ENCODE peak calls at places on chromosomes 3 and 15, in five cellular contexts. C is IMR-90, W is fibroblast of lung, E is cardiac fibroblast, J is adrenal gland. I is an unnamed sample.

GRCh38 chr15:81419304-81419943 is 45.4 kb upstream of the TMC3 start:
- DNase-seq in C (peak), W (peak), E (peak), J (no peak), I (peak)

GRCh38 chr3:70861234-70861633 is 548.8 kb upstream of the MDFIC2 start:
- DNase-seq in C (peak), W (no peak), E (peak), J (no peak), I (peak)

GRCh38 chr3:23573827-23574226 is 231.9 kb upstream of the UBE2E1 start:
- DNase-seq in C (no peak), W (no peak), E (no peak), J (no peak), I (no peak)

GRCh38 chr3:169591983-169592644 is 71.4 kb downstream of the MECOM start:
- DNase-seq in C (peak), W (peak), E (peak), J (no peak), I (peak)

GRCh38 chr15:37107754-37108724 is 7.7 kb upstream of the MEIS2 start:
- DNase-seq in C (no peak), W (no peak), E (no peak), J (no peak), I (no peak)

GRCh38 chr3:169666501-169667379 is 3.2 kb upstream of the MECOM start:
- DNase-seq in C (no peak), W (peak), E (no peak), J (no peak), I (no peak)

GRCh38 chr15:59570364-59570763 is 41.2 kb upstream of the GCNT3 start:
- DNase-seq in C (no peak), W (no peak), E (no peak), J (no peak), I (no peak)

GRCh38 chr3:169992156-169992555 is 25.5 kb downstream of the SEC62 start:
- DNase-seq in C (no peak), W (no peak), E (no peak), J (no peak), I (no peak)

GRCh38 chr15:99993262-99993661 is 260.0 kb upstream of the LYSMD4 start:
- DNase-seq in C (no peak), W (no peak), E (no peak), J (no peak), I (no peak)

GRCh38 chr3:125381743-125382142 is 6.6 kb upstream of the ZNF148 start:
- DNase-seq in C (peak), W (peak), E (peak), J (no peak), I (no peak)

GRCh38 chr3:41088882-41089281 is 110.4 kb upstream of the CTNNB1 start:
- DNase-seq in C (no peak), W (no peak), E (no peak), J (no peak), I (no peak)

GRCh38 chr15:29348308-29348914 is 78.8 kb upstream of the NSMCE3 start:
- DNase-seq in C (no peak), W (no peak), E (peak), J (peak), I (peak)

GRCh38 chr3:139764936-139765335 is 87.2 kb upstream of the NMNAT3 start:
- DNase-seq in C (peak), W (peak), E (peak), J (no peak), I (peak)

GRCh38 chr3:167396075-167396474 is 16.0 kb upstream of the ZBBX start:
- DNase-seq in C (no peak), W (no peak), E (no peak), J (no peak), I (no peak)

DNA sequence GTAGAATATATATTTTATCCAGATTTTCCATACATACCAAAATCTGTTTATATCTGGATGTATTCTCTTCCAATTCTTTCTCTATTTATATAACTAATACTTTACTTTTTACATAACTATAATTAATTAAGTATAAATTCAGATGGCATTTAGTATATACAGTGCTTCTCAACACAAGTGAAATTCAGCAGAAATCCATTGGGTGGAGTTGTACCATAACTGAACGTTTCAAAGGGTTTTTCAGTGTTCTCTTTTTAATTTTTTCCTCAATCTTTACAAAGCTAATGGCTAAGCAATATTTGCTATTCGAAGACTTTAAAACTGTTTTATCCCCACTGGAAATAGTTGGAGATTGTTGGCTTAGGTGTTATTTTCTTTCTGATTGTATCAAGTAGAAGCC is 13.9 kb upstream of the ZBBX start:
- DNase-seq in C (no peak), W (no peak), E (no peak), J (no peak), I (no peak)
- TF ChIP-seq CTCF in C (no peak), W (no peak), E (no peak), J (no peak), I (no peak)

GRCh38 chr3:46083956-46084355 is 56.7 kb upstream of the XCR1 start:
- DNase-seq in C (no peak), W (no peak), E (no peak), J (no peak), I (no peak)
- H3K4me3 ChIP-seq in C (no peak), W (no peak), E (no peak), J (no peak), I (no peak)

GRCh38 chr15:101183226-101183925 is 68.5 kb downstream of the CHSY1 start:
- DNase-seq in C (peak), W (peak), E (peak), J (no peak), I (peak)

GRCh38 chr15:101182215-101182614 is 69.6 kb downstream of the CHSY1 start:
- DNase-seq in C (no peak), W (no peak), E (no peak), J (no peak), I (no peak)

GRCh38 chr15:101180620-101181307 is 71.1 kb downstream of the CHSY1 start:
- DNase-seq in C (no peak), W (no peak), E (no peak), J (no peak), I (no peak)

GRCh38 chr15:101179341-101180153 is 72.3 kb downstream of the CHSY1 start:
- DNase-seq in C (peak), W (no peak), E (peak), J (no peak), I (peak)

DNA sequence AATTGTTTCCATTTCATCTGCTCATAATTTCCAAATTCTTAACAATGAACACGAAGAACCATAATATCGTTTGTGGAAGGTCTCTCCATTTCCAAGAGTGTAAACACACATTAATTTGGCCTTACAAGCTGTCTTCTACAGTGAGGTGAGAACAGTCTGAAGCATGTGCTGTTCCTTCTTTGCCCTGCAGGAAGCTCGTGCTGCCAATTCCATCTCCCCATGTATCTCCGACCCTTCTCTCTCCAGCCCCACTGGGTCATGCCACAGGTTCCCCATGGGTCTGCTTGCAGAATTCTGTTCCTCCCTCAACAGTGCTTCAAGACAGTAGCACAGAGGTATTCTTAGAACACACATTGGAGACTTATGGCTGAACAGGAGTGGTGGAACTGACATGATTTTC is 70.5 kb downstream of the CHSY1 start:
- DNase-seq in C (no peak), W (no peak), E (no peak), J (no peak), I (no peak)
- TF ChIP-seq CTCF in C (no peak), W (no peak), E (no peak), J (no peak), I (no peak)

GRCh38 chr3:141050576-141050912 is 603 bp upstream of the SPSB4 start:
- DNase-seq in C (no peak), W (no peak), E (no peak), J (no peak), I (no peak)
- H3K4me3 ChIP-seq in C (no peak), W (no peak), E (no peak), J (peak), I (no peak)

GRCh38 chr3:15989419-15989818 is 185.1 kb upstream of the GALNT15 start:
- DNase-seq in C (peak), W (no peak), E (peak), J (no peak), I (peak)
- TF ChIP-seq CTCF in C (peak), W (peak), E (peak), J (no peak), I (peak)

DNA sequence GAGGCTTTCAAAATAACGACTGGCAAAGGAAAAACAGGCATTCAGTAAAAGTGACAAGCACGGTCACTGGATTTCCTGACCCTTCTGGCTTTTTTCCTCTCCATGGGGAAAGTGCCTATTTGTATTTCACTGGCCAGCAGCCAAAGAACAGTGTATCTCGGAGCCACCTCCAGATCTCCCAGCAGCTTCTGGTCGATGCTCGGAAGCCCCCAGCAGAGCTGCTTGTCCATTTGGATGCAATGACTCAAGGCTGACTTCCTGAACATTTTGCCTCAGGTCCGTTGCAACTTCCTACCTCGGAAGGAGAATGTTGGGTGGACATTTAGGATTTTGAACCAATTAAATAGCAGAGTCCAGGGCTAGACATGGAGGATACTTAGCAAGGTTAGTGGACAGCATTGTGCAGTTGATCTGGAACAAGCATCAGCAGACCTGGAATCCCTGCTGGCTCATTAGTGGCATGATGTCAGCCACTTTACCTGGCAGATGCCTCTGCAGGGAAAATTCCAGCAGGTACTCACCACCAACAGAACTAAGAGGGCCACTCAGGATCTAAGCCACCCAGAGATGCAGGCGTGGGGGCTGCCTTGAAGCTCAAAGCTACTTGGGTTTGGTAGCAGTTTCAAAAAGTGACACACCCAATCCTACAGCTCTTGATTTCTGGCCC is 1.1 kb downstream of the FAM107A start:
- DNase-seq in C (no peak), W (no peak), E (peak), J (peak), I (peak)
- H3K4me3 ChIP-seq in C (no peak), W (no peak), E (no peak), J (no peak), I (no peak)

GRCh38 chr3:50342818-50343633 is 2.4 kb upstream of the RASSF1 start:
- DNase-seq in C (no peak), W (no peak), E (no peak), J (no peak), I (no peak)
- TF ChIP-seq CTCF in C (no peak), W (no peak), E (no peak), J (no peak), I (peak)

GRCh38 chr3:55795296-55795695 is 308.2 kb upstream of the WNT5A start:
- DNase-seq in C (no peak), W (no peak), E (no peak), J (no peak), I (no peak)

GRCh38 chr3:55792010-55792409 is 304.9 kb upstream of the WNT5A start:
- DNase-seq in C (no peak), W (no peak), E (no peak), J (no peak), I (no peak)

GRCh38 chr3:55795736-55796135 is 308.6 kb upstream of the WNT5A start:
- DNase-seq in C (peak), W (no peak), E (no peak), J (no peak), I (peak)

GRCh38 chr3:55789516-55789915 is 302.4 kb upstream of the WNT5A start:
- DNase-seq in C (no peak), W (no peak), E (no peak), J (no peak), I (no peak)

GRCh38 chr3:55790596-55791350 is 303.7 kb upstream of the WNT5A start:
- DNase-seq in C (no peak), W (no peak), E (no peak), J (no peak), I (no peak)
- H3K4me3 ChIP-seq in C (no peak), W (no peak), E (no peak), J (no peak), I (no peak)

GRCh38 chr15:25474251-25474650 is 35.4 kb upstream of the UBE3A start:
- DNase-seq in C (no peak), W (no peak), E (no peak), J (no peak), I (no peak)

GRCh38 chr15:25481208-25481862 is 42.5 kb upstream of the UBE3A start:
- DNase-seq in C (no peak), W (no peak), E (no peak), J (no peak), I (no peak)

GRCh38 chr15:25478313-25478712 is 39.5 kb upstream of the UBE3A start:
- DNase-seq in C (no peak), W (no peak), E (no peak), J (no peak), I (no peak)

DNA sequence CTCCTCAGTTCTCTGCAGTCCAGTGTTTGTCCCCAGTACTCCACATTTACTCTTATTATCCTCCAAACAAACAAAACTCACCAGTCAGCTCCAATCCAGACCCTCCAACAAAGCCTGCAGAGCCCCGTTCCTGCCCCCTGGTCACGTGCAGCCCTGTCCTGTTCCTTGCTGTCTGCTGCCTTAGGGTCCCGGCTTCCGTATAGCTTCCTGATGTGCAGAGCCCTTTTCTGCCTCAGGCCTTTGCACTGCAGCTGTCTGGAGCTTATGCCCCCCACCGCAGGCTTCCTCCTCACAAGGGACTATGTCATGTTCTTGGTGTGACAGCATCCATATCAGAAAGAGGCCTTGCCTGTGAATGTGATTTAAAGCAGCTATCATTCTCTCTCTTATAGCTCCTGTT is 39.0 kb upstream of the UBE3A start:
- DNase-seq in C (no peak), W (no peak), E (no peak), J (no peak), I (no peak)
- TF ChIP-seq CTCF in C (no peak), W (no peak), E (no peak), J (no peak), I (no peak)

DNA sequence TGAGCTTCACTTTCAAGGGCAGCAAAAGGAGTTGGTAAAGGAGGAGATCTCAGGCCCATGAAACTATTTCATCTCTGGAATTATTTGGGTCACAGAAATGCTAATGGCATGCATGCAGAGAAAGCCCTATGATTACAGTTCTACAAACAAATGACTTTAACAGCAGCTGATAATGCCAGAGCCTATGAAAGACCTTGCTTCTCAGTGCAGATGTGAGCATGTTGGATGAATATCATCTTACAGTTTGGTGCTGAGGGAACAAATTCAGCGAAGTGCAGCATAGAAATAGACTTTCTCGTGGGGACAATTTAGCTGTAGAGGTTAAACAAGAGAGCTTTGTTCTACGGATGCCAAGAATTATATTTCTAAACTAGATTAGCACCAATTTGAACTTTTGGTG is 27.6 kb downstream of the PTX3 start:
- DNase-seq in C (peak), W (peak), E (peak), J (no peak), I (no peak)
- H3K4me3 ChIP-seq in C (no peak), W (no peak), E (no peak), J (no peak), I (no peak)